ENCODE peak calls at places on chromosomes 1 and 21, in nine cellular contexts. X is naive thymus-derived CD4-positive, alpha-beta T cell; H is hepatocyte; P is foreskin fibroblast; G is spleen; K is H7; D is OCI-LY7; S is cardiac fibroblast; J is SJSA1. Y is an unnamed sample.

GRCh38 chr1:153081736-153082135 is 10.3 kb upstream of the SPRR2B start:
- DNase-seq in X (no peak), H (no peak), P (no peak), G (no peak), K (no peak), D (no peak), S (no peak), J (no peak), Y (no peak)

GRCh38 chr1:32774950-32775634 is 42.1 kb downstream of the YARS1 start:
- DNase-seq in X (no peak), H (peak), P (no peak), G (no peak), K (no peak), D (no peak), S (peak), J (peak), Y (no peak)

GRCh38 chr1:18768086-18768485 is 91.4 kb downstream of the TAS1R2 start:
- DNase-seq in X (no peak), H (no peak), P (no peak), G (no peak), K (no peak), D (no peak), S (no peak), J (no peak), Y (no peak)

GRCh38 chr1:27105018-27105417 is 49.9 kb downstream of the SLC9A1 start:
- DNase-seq in X (no peak), H (no peak), P (no peak), G (no peak), K (no peak), D (no peak), S (no peak), J (no peak), Y (no peak)

GRCh38 chr1:57307382-57307781 is 116.5 kb downstream of the DAB1 start:
- DNase-seq in X (peak), H (peak), P (no peak), G (no peak), K (peak), D (peak), S (no peak), J (no peak), Y (no peak)

GRCh38 chr1:32337855-32338636 is 2.0 kb upstream of the MARCKSL1 start:
- DNase-seq in X (no peak), H (no peak), P (no peak), G (peak), K (peak), D (no peak), S (peak), J (no peak), Y (no peak)

GRCh38 chr1:45009956-45010854 is 919 bp downstream of the HECTD3 start:
- DNase-seq in X (peak), H (peak), P (no peak), G (peak), K (peak), D (peak), S (no peak), J (no peak), Y (no peak)

GRCh38 chr1:115127539-115127938 is 38.2 kb upstream of the TSPAN2 start:
- DNase-seq in X (no peak), H (no peak), P (no peak), G (no peak), K (no peak), D (no peak), S (no peak), J (no peak), Y (no peak)

GRCh38 chr1:153040950-153041631 is at the start of gene SPRR2D:
- DNase-seq in X (no peak), H (no peak), P (no peak), G (no peak), K (no peak), D (no peak), S (no peak), J (no peak), Y (no peak)

GRCh38 chr1:42739753-42740700 is at the start of gene CLDN19:
- DNase-seq in X (no peak), H (peak), P (no peak), G (no peak), K (peak), D (no peak), S (no peak), J (no peak), Y (no peak)

GRCh38 chr1:179728266-179728665 is 14.8 kb upstream of the FAM163A start:
- DNase-seq in X (no peak), H (no peak), P (no peak), G (no peak), K (no peak), D (no peak), S (no peak), J (no peak), Y (no peak)

GRCh38 chr21:14040386-14040785 is 170.4 kb downstream of the LIPI start:
- DNase-seq in X (no peak), H (no peak), P (no peak), G (no peak), K (no peak), D (no peak), S (no peak), J (no peak), Y (no peak)

GRCh38 chr1:19775317-19775716 is 24.4 kb downstream of the TMCO4 start:
- DNase-seq in X (no peak), H (no peak), P (no peak), G (no peak), K (no peak), D (no peak), S (no peak), J (no peak), Y (no peak)

GRCh38 chr1:28466226-28466778 is 39.5 kb upstream of the RCC1 start:
- DNase-seq in X (no peak), H (no peak), P (no peak), G (no peak), K (no peak), D (no peak), S (no peak), J (no peak), Y (no peak)

GRCh38 chr1:7014640-7014930 is 229.3 kb downstream of the CAMTA1 start:
- DNase-seq in X (no peak), H (no peak), P (no peak), G (no peak), K (no peak), D (no peak), S (no peak), J (no peak), Y (no peak)

GRCh38 chr1:6298530-6298929 is 37.6 kb upstream of the GPR153 start:
- DNase-seq in X (no peak), H (no peak), P (no peak), G (no peak), K (peak), D (no peak), S (no peak), J (no peak), Y (no peak)

GRCh38 chr1:238060046-238060445 is 169.3 kb upstream of the ZP4 start:
- DNase-seq in X (no peak), H (no peak), P (no peak), G (no peak), K (no peak), D (no peak), S (no peak), J (no peak), Y (no peak)

GRCh38 chr1:184051138-184051484 is 419 bp upstream of the TSEN15 start:
- DNase-seq in X (no peak), H (no peak), P (no peak), G (no peak), K (no peak), D (no peak), S (no peak), J (no peak), Y (no peak)

GRCh38 chr1:3915551-3916121 is 15.6 kb upstream of the C1orf174 start:
- DNase-seq in X (no peak), H (no peak), P (no peak), G (peak), K (no peak), D (no peak), S (no peak), J (no peak), Y (no peak)

DNA sequence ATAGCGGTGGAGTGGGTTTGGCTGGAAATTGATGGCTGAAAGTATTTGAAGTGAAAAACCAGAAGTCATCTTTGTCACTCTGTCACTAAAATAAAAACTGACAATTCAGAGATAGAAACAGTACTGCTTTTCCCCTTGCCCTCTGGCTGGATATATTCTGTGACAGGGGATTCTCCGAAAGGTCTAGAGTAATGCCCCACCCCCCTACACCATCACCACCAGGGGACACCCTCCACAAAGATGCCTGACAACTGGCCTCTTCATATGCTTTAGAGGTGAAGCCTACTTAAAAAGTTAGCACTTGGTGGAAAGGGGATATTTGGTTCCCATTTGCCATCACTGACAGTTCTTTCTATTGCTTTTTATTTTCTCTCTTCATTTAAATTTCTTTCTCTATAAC is 73.5 kb downstream of the SGIP1 start:
- DNase-seq in X (no peak), H (no peak), P (no peak), G (no peak), K (peak), D (peak), S (no peak), J (no peak), Y (no peak)
- H3K4me3 ChIP-seq in X (no peak), H (no peak), P (no peak), G (no peak), K (no peak), D (no peak), S (no peak), J (no peak), Y (no peak)

DNA sequence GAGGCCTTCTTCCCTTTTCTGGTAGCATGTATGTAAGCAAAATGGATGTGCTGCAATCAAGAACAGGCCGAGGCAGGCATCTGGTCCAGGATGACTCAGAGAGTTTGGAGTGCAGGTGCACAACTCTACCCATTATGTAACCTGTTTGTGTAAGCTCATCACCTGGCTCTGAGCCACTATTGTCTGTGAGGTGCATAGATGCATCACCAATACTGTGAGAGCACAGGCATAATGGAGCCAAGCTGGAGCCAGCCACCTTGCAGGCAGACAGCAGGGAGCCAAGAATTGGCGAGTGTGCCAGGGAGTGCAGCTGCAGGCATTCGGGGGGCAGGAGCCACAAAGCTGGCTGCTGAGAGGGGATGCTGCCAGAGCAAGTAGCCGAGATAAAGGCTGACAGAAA is 549.9 kb upstream of the RGS18 start:
- DNase-seq in X (no peak), H (no peak), P (no peak), G (no peak), K (no peak), D (peak), S (no peak), J (no peak), Y (no peak)
- H3K4me3 ChIP-seq in X (no peak), H (no peak), P (no peak), G (no peak), K (no peak), D (no peak), S (no peak), J (no peak), Y (no peak)

DNA sequence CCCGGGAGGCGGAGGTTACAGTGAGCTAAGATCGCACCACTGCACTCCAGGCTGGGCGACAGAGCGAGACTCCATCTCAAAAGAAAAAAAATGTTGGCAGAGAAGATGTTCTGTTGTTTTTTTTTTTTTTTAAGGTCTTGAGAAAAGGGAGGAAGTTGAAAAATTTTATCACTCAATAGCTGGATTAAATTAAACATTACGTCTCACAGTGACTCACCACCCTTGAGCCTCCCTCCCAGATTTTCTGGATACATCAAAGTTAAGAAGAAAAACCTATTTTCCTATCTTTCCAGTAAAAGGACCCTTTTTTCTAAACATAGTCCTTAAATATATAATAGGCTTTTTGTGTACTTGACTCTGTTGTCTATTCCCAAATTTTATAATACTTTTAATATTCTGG is 35.5 kb downstream of the IFNAR1 start:
- DNase-seq in X (no peak), H (no peak), P (peak), G (no peak), K (no peak), D (no peak), S (peak), J (no peak), Y (no peak)
- H3K4me3 ChIP-seq in X (no peak), H (no peak), P (no peak), G (no peak), K (no peak), D (no peak), S (no peak), J (no peak), Y (no peak)

DNA sequence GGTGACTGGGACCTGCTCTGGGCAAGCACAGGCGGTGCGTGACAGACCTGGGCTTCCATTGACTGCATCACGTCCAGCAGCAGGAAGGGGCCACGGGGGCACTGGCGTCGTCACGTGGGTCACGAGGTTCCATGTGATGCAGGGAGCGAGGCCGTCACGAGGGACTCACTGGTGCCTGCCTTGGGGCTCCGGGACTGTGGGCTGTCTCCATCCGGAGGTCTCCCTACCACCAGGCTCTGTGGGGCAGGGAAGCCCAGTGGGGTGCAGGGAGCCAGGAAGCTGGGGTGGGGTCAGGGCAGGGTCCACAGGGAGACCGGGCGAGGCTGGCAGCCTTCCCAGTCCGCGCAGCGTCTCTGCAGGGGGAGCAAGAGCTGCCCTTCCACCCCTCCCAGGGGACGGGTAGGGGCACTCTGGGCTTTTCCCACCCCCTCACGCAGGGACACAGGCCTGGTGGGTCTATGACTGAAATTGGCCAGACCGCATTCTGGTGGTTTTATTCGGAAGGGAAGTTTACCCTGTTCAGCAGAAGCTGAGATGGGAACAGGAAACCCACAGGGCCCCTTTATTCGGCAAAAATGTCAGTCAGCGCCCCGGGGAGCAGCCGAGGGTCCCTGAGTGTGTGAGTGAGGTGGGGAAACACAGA is 416 bp upstream of the TNFRSF14 start:
- DNase-seq in X (peak), H (no peak), P (no peak), G (peak), K (peak), D (peak), S (peak), J (no peak), Y (no peak)
- H3K4me3 ChIP-seq in X (peak), H (no peak), P (peak), G (peak), K (no peak), D (peak), S (peak), J (peak), Y (peak)